ENCODE peak calls at places on chromosomes 16 and 17, in five cellular contexts. K, V, M, Y and D are unnamed samples. For H3K36me3, the result is how much of the 10 kb centered on the place peaks cover.

GRCh38 chr16:87702325-87702811 is 63.4 kb downstream of the KLHDC4 start:
- DNase-seq in K (no peak), M (no peak), V (peak), Y (no peak), D (peak)

GRCh38 chr17:79623786-79624657 is 13.2 kb upstream of the RBFOX3 start:
- DNase-seq in Y (no peak), M (no peak), K (no peak), V (no peak), D (no peak)

GRCh38 chr17:39677581-39678339 is 9.5 kb downstream of the PNMT start:
- DNase-seq in Y (no peak), M (no peak), V (no peak), K (no peak), D (no peak)

GRCh38 chr17:1736348-1737281 is 6.1 kb upstream of the SERPINF2 start:
- DNase-seq in K (no peak), V (no peak), Y (no peak), M (peak), D (peak)

GRCh38 chr16:50394215-50394802 is 25.5 kb upstream of the BRD7 start:
- DNase-seq in K (peak), Y (no peak), M (no peak), V (no peak), D (peak)

GRCh38 chr16:47644166-47644565 is 183.0 kb downstream of the PHKB start:
- DNase-seq in K (no peak), Y (no peak), M (peak), V (no peak), D (no peak)

GRCh38 chr16:88924834-88925539 is 52.0 kb downstream of the CBFA2T3 start:
- DNase-seq in K (peak), M (peak), V (no peak), Y (no peak), D (peak)

GRCh38 chr16:35188288-35189155 is 1729.1 kb downstream of the TP53TG3F start:
- DNase-seq in Y (no peak), K (no peak), V (no peak), M (no peak), D (peak)

DNA sequence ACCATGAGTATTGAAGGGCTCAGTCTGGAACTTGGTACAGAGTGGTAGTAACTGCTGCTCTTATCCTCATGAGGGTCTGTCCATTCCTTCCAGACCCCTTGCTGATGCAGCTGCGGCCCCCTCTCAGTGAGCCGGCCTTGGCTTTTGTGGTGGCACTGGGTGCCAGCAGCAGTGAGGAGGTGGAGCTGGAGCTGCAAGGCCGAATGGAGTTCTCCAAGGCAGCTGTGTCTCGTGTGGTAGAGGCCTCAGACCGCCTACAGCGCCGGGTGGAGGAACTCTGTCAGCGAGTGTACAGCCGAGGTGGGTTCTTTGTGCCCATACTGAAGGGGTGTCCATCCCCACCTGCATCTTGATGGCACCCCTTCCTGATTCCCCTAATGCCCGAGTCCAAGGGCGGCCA is 2.0 kb downstream of the RNF40 start:
- DNase-seq in V (no peak), K (no peak), Y (no peak), M (no peak), D (no peak)
- H3K36me3 ChIP-seq in V (half or more), K (half or more), Y (under half), M (under half), D (under half)

GRCh38 chr16:964696-965395 is 5.9 kb downstream of the LMF1 start:
- DNase-seq in M (no peak), K (no peak), V (peak), Y (peak), D (no peak)
- H3K27ac ChIP-seq in M (no peak), K (no peak), V (peak), Y (peak), D (no peak)

GRCh38 chr17:61363601-61364462 is 35.8 kb upstream of the TBX2 start:
- DNase-seq in K (no peak), V (no peak), Y (no peak), M (no peak), D (no peak)

GRCh38 chr17:61361084-61361483 is 38.6 kb upstream of the TBX2 start:
- DNase-seq in V (no peak), M (peak), K (no peak), Y (no peak), D (no peak)

GRCh38 chr17:61364463-61364846 is 35.2 kb upstream of the TBX2 start:
- DNase-seq in V (no peak), Y (no peak), M (no peak), K (no peak), D (no peak)

GRCh38 chr17:61362396-61362795 is 37.2 kb upstream of the TBX2 start:
- DNase-seq in M (no peak), V (no peak), K (no peak), Y (no peak), D (no peak)

GRCh38 chr17:61362852-61363600 is 36.6 kb upstream of the TBX2 start:
- DNase-seq in M (no peak), K (no peak), V (no peak), Y (no peak), D (no peak)
- H3K36me3 ChIP-seq in M (under half), K (under half), V (under half), Y (under half), D (under half)

DNA sequence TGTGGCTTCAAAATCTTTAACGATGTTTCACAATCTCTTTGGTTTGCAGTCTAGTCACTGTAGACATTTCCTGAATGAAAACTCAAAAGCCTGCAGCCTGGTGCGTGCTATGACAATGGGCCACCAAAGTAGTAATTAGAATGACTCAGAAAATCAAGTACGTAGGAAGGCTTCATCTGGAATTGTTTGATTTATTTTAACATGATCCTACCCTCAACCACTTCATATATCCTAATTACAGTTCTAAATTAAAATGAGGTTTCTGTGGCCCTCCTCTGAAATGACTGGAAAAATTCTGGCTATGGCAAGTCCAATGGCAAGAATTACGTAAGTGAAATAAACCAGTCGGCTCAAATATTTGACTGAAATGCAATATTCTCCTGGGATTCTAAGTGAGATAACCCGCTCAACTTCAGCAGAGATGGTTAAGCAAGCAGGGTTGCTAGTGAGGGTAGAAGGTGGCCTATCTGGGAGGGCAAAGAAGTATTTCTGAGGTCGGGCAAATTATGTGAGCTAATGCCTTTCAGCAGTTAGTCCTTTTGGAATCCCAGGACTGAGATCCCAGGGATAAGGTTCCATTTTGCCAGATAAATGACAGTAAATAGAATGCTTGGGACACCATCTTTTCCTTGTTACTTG is 145.6 kb upstream of the MYOCD start:
- DNase-seq in Y (no peak), M (no peak), K (no peak), V (no peak), D (no peak)
- H3K27ac ChIP-seq in Y (no peak), M (no peak), K (no peak), V (no peak), D (no peak)

GRCh38 chr17:81552244-81553017 is at the start of gene FAAP100:
- DNase-seq in V (peak), Y (peak), M (peak), K (peak), D (peak)

GRCh38 chr17:81550830-81551457 is 1.2 kb downstream of the FAAP100 start:
- DNase-seq in V (no peak), K (no peak), M (no peak), Y (no peak), D (no peak)

GRCh38 chr17:81550285-81550684 is 1.9 kb downstream of the FAAP100 start:
- DNase-seq in V (no peak), M (no peak), Y (no peak), K (no peak), D (no peak)

GRCh38 chr17:81553018-81553615 is 964 bp upstream of the FAAP100 start:
- DNase-seq in V (peak), K (peak), M (peak), Y (peak), D (peak)

DNA sequence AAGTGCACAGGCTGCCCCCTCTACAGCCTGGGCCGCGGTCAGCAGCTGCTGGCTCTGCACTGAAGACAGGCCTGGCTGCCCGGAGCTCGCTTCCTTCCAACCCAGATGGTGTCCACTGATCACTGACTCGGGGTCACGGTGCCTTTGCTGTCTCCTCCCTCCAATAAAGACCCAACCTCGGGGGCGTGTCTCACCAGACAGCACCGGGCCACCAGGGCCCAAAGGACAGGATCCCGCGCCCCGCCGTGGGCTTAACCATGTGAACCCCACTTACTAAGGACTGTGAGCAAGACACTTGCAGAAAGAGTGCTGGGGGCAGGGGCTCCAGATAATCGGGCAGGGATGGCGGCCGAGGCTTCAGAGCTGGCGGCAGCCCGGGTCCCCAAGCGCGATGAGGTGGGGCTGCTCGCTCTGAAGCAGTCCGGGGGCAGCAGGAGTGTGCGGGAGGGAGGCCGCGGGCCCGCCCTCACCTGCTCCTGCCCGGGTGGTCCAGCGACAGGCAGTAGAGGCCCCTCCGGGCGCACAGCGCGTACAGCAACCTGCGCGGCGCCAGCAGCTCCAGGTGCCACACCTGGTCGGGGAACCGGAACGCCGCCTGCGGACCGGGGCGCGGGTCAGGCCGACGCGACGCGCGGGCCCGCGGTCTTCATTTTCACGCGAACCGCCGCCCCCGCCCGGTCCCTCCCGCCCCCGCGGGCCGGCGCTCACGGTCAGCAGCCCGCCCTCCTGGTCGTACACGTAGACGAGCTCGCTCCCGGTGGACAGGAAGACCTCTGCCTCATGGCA is 502 bp downstream of the FAAP100 start:
- DNase-seq in K (no peak), Y (no peak), V (peak), M (peak), D (peak)
- H3K36me3 ChIP-seq in K (under half), Y (under half), V (under half), M (under half), D (under half)

DNA sequence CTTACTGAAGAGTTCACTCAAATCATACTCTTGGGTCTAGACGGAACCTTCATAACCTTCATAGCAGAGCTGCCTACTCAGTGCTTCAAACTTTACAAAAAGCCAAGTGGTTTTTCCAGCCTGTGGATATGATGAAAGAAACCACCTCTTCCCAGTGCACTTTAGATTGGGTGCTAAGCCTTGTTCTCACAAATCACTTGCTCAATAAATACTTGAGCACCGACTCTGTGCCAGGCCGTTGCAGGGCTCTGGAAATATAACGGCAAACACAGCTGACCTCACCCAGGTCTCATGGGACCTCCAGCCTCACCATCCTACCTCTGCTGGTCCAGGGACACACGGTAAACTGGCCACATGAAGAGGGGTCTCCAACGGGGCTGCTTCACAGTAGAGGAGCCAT is 35.7 kb downstream of the CDRT4 start:
- DNase-seq in M (no peak), V (no peak), Y (no peak), K (no peak), D (no peak)
- H3K27ac ChIP-seq in M (no peak), V (no peak), Y (no peak), K (peak), D (no peak)

DNA sequence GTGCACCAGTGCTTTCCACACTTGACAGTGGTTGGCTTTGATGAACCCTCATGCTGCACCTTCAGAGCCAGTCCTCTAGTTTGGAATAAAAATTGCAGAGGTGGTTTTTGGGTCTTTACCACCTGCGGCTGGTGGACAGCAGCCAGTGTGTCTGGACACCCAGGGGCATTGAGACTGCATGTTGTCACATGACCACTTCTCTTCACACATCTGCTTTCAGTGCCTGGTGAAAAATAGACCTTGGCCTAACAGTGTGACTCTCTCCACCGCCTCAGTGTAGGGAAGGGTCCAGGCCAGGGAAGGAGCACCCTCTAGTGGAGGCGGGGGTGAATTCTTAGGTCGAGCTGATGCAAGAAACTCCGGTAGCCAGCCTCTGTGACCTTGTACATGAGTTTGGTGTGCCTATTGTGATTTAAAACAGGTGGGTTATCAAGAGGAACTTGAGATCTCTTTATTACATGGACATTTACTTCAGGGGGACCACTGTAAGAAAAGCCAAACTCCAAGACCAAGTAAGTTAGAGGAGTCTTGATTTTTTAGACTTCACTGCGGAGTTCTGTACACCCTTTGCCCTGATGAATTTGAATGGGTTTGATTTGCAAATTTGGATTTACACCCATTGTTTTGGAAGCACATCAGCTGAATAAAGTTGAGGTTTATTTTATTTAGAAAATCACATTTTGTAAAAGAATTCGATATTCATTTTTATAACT is 17.9 kb downstream of the GOSR2 start:
- DNase-seq in M (peak), V (peak), K (peak), Y (peak), D (peak)
- H3K36me3 ChIP-seq in M (under half), V (under half), K (under half), Y (under half), D (under half)